ENCODE peak calls at places on chromosomes 16 and 17, in six cellular contexts. N is AG04450; P is lower lobe of right lung; Z is astrocyte of the spinal cord; T is stimulated activated CD8-positive, alpha-beta memory T cell treated with anti-CD3 and anti-CD28 coated beads, Interleukin-15, amount 100 ng/mL, for 48 hours; X is activated CD8-positive, alpha-beta memory T cell treated with anti-CD3 and anti-CD28 coated beads for 4 hours. F is an unnamed sample.
A peak's percentile ranks its signal among the peaks of the same experiment; 100 is the strongest.

GRCh38 chr17:8991514-8992285 is 26.2 kb upstream of the PIK3R5 start:
- DNase-seq in N (peak; percentile 20), P (peak; percentile 58), Z (peak; percentile 48), T (peak; percentile 25), X (peak; percentile 38), F (peak; percentile 24)

GRCh38 chr16:22844426-22844825 is 30.5 kb downstream of the HS3ST2 start:
- DNase-seq in N (no peak), P (no peak), Z (no peak), T (no peak), X (no peak), F (no peak)

GRCh38 chr17:78924481-78925151 is 571 bp downstream of the TIMP2 start:
- DNase-seq in N (no peak), P (no peak), Z (no peak), T (no peak), X (no peak), F (no peak)

GRCh38 chr17:39393732-39394131 is 7.7 kb downstream of the FBXL20 start:
- DNase-seq in N (no peak), P (no peak), Z (no peak), T (no peak), X (no peak), F (no peak)

GRCh38 chr17:69508814-69509213 is 94.3 kb downstream of the MAP2K6 start:
- DNase-seq in N (no peak), P (no peak), Z (no peak), T (no peak), X (no peak), F (no peak)

GRCh38 chr17:57860414-57860999 is 10.7 kb upstream of the MRPS23 start:
- DNase-seq in N (no peak), P (no peak), Z (no peak), T (no peak), X (no peak), F (no peak)

GRCh38 chr17:7435676-7436555 is 681 bp downstream of the TMEM102 start:
- DNase-seq in N (no peak), P (peak; percentile 81), Z (no peak), T (no peak), X (no peak), F (no peak)

GRCh38 chr16:77789646-77790370 is 1.4 kb downstream of the VAT1L start:
- DNase-seq in N (no peak), P (no peak), Z (no peak), T (no peak), X (no peak), F (no peak)

GRCh38 chr17:43832976-43833829 is at the start of gene MPP3:
- DNase-seq in N (no peak), P (peak; percentile 78), Z (peak; percentile 56), T (no peak), X (peak; percentile 4), F (no peak)

GRCh38 chr17:38920374-38921291 is 4.8 kb upstream of the LASP1NB start:
- DNase-seq in N (no peak), P (no peak), Z (no peak), T (no peak), X (no peak), F (no peak)

F was measured in HepG2.